ENCODE peak calls at places on chromosomes 2 and 18, in six cellular contexts. W is HepG2, T is K562, K is HCT116, B is GM12878, R is H1. M is an unnamed sample.

GRCh38 chr2:187594801-187595200 is 40.6 kb upstream of the TFPI start:
- DNase-seq in W (no peak), T (no peak), K (no peak), B (no peak), R (no peak), M (no peak)

GRCh38 chr2:133894429-133894828 is 326.2 kb upstream of the NCKAP5 start:
- DNase-seq in W (no peak), T (no peak), K (no peak), B (no peak), R (no peak), M (no peak)

GRCh38 chr2:186459009-186459408 is 27.1 kb upstream of the ZC3H15 start:
- DNase-seq in W (peak), T (no peak), K (peak), B (no peak), R (no peak), M (no peak)

GRCh38 chr2:45649855-45650806 is 1.3 kb upstream of the PRKCE start:
- DNase-seq in W (peak), T (peak), K (no peak), B (no peak), R (no peak), M (peak)

GRCh38 chr2:236935656-236936445 is 149.8 kb upstream of the COPS8 start:
- DNase-seq in W (no peak), T (no peak), K (no peak), B (no peak), R (no peak), M (no peak)

GRCh38 chr18:48877941-48878340 is 72.8 kb downstream of the SMAD7 start:
- DNase-seq in W (no peak), T (no peak), K (no peak), B (no peak), R (no peak), M (no peak)

GRCh38 chr2:120176526-120176925 is 46.7 kb downstream of the TMEM185B start:
- DNase-seq in W (no peak), T (no peak), K (no peak), B (no peak), R (no peak), M (no peak)

GRCh38 chr2:67130526-67131309 is 266.4 kb upstream of the ETAA1 start:
- DNase-seq in W (no peak), T (no peak), K (no peak), B (no peak), R (no peak), M (no peak)

GRCh38 chr2:176496756-176497155 is 227.5 kb downstream of the MTX2 start:
- DNase-seq in W (no peak), T (no peak), K (no peak), B (no peak), R (no peak), M (no peak)

GRCh38 chr18:12657849-12658829 is at the start of gene SPIRE1:
- DNase-seq in W (peak), T (peak), K (no peak), B (no peak), R (no peak), M (peak)

GRCh38 chr2:112634153-112634873 is 11.4 kb upstream of the SLC20A1 start:
- DNase-seq in W (no peak), T (no peak), K (no peak), B (no peak), R (no peak), M (no peak)

GRCh38 chr2:100818003-100818605 is 1.8 kb upstream of the NPAS2 start:
- DNase-seq in W (no peak), T (no peak), K (peak), B (no peak), R (no peak), M (no peak)

DNA sequence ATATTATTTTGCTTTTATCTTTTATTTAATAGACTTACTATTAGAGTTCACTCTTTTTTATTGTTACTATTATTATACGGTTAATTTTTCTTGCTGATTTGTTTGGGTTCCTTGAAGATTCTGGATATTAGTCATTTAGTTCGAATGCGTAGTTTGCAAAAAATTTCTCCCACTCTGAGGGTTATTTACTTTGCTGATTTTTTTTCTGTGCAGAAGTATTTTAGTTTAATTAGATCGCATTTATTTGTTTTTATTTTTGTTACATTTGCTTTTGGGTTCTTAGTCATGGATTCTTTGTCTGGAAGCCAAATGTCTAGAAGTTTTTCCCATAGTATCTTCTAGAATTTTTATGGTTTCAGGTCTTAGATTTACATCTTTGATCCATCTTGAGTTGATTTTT is 585.2 kb downstream of the CPS1 start:
- DNase-seq in W (no peak), T (no peak), K (no peak), B (no peak), R (no peak), M (no peak)
- H3K9ac ChIP-seq in W (no peak), T (no peak), K (no peak), B (no peak), R (no peak), M (no peak)

GRCh38 chr18:13943338-13943737 is 28.0 kb upstream of the MC2R start:
- DNase-seq in W (no peak), T (no peak), K (no peak), B (no peak), R (no peak), M (no peak)
- H3K27ac ChIP-seq in W (no peak), T (no peak), K (no peak), B (no peak), R (no peak), M (no peak)

GRCh38 chr2:38933653-38934052 is 44.0 kb downstream of the ARHGEF33 start:
- DNase-seq in W (no peak), T (no peak), K (no peak), B (no peak), R (no peak), M (peak)
- TF ChIP-seq JUND in W (no peak), T (no peak), K (no peak), B (no peak), R (no peak), M (no peak)

DNA sequence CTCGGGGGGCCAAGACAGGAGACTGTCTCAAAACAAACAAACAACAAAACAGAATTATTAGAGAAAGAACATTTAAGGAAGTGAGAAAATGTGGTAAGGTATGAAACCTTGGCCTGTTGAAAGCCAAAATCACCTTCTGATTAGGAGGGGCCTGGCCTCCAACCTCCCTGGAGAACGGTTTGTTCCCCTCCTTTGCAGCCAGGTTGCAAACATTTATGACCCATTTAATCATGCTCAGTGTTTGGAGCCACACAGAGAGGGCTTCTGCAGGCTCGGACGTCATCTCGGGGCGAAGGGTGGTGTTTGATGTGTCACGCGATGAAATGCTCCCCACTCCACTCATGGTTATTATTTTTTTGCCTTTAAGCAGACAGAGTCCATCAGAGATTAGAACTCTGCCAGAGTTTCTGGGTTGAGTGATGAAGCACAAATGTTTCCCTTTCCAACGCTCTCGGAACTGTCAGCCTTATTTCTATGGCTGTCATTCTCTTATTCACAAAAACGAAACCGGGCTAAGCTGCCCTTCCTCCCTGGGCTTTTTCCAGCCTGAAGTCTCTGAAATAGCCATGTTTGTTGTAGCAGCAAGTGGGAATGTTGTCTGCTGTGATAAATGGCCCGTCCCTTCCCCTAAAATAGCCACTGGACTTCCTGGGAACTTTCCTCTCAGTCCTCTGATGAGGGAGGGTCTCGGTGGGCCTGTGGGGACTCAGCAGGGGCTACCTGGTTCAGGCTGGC is 33.6 kb upstream of the ROCK2 start:
- DNase-seq in W (no peak), T (no peak), K (no peak), B (peak), R (no peak), M (no peak)
- H3K9ac ChIP-seq in W (no peak), T (no peak), K (no peak), B (peak), R (no peak), M (no peak)

GRCh38 chr18:68417166-68417776 is 297.6 kb downstream of the TMX3 start:
- DNase-seq in W (no peak), T (no peak), K (no peak), B (no peak), R (no peak), M (no peak)
- H3K27ac ChIP-seq in W (no peak), T (no peak), K (no peak), B (no peak), R (no peak), M (no peak)